ENCODE peak calls at places on chromosomes 6 and 20, in nine cellular contexts. Z, F, B, H, J, W, L, Q and K are unnamed samples.

GRCh38 chr6:130655586-130655985 is 171.6 kb upstream of the SMLR1 start:
- DNase-seq in H (no peak), B (no peak), Z (no peak), F (no peak), Q (no peak), L (no peak), J (no peak), W (no peak), K (no peak)

GRCh38 chr6:111741177-111741952 is 131.9 kb downstream of the FYN start:
- DNase-seq in Q (no peak), H (no peak), B (no peak), F (no peak), J (no peak), Z (no peak), W (no peak), L (no peak), K (no peak)

GRCh38 chr20:40160151-40160550 is 528.9 kb downstream of the MAFB start:
- DNase-seq in H (peak), F (no peak), W (peak), Z (no peak), J (no peak), Q (peak), L (peak), B (peak), K (no peak)

GRCh38 chr20:43925215-43925614 is 10.6 kb downstream of the TOX2 start:
- DNase-seq in L (no peak), F (no peak), Z (no peak), B (no peak), Q (no peak), W (no peak), H (no peak), J (no peak), K (no peak)

GRCh38 chr6:31574106-31575061 is 981 bp upstream of the TNF start:
- DNase-seq in H (no peak), F (no peak), L (no peak), W (peak), J (no peak), Z (no peak), Q (no peak), B (no peak), K (no peak)

GRCh38 chr20:53390780-53391179 is 202.9 kb downstream of the ZNF217 start:
- DNase-seq in L (no peak), Q (no peak), J (no peak), W (no peak), B (no peak), H (no peak), F (no peak), Z (no peak), K (no peak)

GRCh38 chr6:137661601-137662000 is 167.4 kb upstream of the OLIG3 start:
- DNase-seq in Z (no peak), W (peak), H (no peak), Q (no peak), L (peak), F (no peak), J (no peak), B (no peak), K (no peak)

GRCh38 chr20:50415516-50416268 is 94.5 kb upstream of the PTPN1 start:
- DNase-seq in W (peak), B (peak), F (peak), Q (no peak), H (peak), Z (peak), J (no peak), L (peak), K (peak)

GRCh38 chr6:117733341-117733740 is 58.1 kb downstream of the NUS1 start:
- DNase-seq in Z (no peak), F (no peak), J (no peak), B (no peak), L (no peak), Q (no peak), H (no peak), W (no peak), K (no peak)

DNA sequence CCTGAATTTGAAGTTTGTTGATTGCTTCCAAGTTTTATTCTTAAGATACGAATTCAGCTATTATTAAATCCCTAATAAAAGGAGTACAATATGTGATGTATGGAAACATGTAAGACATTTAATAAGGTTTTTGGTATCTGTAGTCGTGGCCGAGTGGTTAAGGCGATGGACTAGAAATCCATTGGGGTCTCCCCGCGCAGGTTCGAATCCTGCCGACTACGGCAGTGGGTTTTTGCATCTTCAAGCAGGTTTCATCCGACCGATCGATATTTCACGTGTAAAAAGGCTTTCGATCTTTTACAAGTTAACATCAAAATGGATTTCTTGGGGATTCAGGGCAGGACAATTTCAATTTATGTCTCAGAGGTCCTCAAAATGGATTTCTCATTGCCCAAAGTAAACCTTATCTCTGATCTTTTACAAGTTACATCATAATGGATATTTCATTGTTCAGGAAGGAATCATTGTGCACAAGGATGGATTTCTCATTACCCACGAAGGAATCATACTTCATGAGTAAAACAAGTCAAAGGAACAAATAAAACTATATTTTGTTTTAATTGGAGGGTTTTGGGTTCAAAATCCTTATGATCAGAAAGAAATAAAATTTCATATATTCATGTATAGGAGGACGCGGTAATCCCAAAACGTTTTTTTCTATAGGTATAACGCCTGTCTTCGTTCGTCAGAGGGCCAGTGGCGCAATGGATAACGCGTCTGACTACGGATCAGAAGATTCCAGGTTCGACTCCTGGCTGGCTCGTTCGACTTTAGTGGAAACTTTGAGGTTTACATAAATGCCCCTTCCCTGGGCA is 37.3 kb upstream of the BTN3A2 start:
- DNase-seq in L (peak), J (no peak), F (peak), W (no peak), B (no peak), Z (no peak), H (peak), Q (no peak), K (no peak)
- H3K4me3 ChIP-seq in L (peak), J (peak), F (peak), W (peak), B (no peak), Z (no peak), H (peak), Q (peak), K (peak)

GRCh38 chr6:33018418-33018817 is 9.0 kb upstream of the HLA-DOA start:
- DNase-seq in B (no peak), Z (no peak), H (no peak), L (no peak), J (no peak), W (no peak), Q (no peak), F (no peak), K (no peak)
- H3K4me3 ChIP-seq in B (peak), Z (peak), H (no peak), L (no peak), J (no peak), W (no peak), Q (no peak), F (no peak), K (no peak)

DNA sequence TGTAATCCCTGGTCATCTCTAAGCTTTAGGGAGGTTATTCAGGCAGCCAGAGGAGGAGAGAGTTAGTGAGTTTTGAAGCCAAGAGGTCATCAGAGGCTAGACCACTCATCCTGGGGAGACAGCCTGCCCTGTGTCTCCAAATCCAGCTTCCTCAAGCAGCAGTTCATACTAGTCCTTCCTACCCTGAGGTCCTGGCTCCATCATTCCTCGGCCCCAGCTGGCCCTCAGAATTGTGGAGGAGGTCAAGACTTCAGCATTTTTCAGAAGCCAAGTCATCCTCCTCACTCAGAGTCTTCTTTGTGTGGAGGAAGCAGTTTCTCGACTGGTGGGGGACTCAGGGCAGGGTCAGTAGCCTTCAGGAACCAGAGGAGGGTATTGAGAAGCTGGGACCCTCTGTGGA is 12.4 kb upstream of the KIAA1755 start:
- DNase-seq in J (peak), W (no peak), B (no peak), H (peak), Q (no peak), F (no peak), L (peak), Z (no peak), K (peak)
- H3K4me3 ChIP-seq in J (no peak), W (no peak), B (no peak), H (no peak), Q (no peak), F (no peak), L (no peak), Z (no peak), K (no peak)

GRCh38 chr20:33423141-33423834 is 20.3 kb downstream of the SNTA1 start:
- DNase-seq in F (peak), Z (no peak), L (peak), H (peak), Q (no peak), B (peak), J (no peak), W (no peak), K (peak)

GRCh38 chr20:33415948-33416347 is 14.6 kb upstream of the CDK5RAP1 start:
- DNase-seq in Q (no peak), L (peak), F (no peak), W (peak), H (peak), Z (no peak), J (no peak), B (peak), K (no peak)

GRCh38 chr20:33418033-33418432 is 16.7 kb upstream of the CDK5RAP1 start:
- DNase-seq in F (no peak), L (no peak), B (no peak), Q (no peak), Z (no peak), W (no peak), H (no peak), J (no peak), K (no peak)

GRCh38 chr20:33419140-33419974 is 18.0 kb upstream of the CDK5RAP1 start:
- DNase-seq in Q (no peak), W (peak), F (no peak), H (no peak), J (no peak), B (peak), Z (no peak), L (peak), K (no peak)
- H3K4me3 ChIP-seq in Q (no peak), W (no peak), F (no peak), H (no peak), J (no peak), B (peak), Z (no peak), L (no peak), K (no peak)

DNA sequence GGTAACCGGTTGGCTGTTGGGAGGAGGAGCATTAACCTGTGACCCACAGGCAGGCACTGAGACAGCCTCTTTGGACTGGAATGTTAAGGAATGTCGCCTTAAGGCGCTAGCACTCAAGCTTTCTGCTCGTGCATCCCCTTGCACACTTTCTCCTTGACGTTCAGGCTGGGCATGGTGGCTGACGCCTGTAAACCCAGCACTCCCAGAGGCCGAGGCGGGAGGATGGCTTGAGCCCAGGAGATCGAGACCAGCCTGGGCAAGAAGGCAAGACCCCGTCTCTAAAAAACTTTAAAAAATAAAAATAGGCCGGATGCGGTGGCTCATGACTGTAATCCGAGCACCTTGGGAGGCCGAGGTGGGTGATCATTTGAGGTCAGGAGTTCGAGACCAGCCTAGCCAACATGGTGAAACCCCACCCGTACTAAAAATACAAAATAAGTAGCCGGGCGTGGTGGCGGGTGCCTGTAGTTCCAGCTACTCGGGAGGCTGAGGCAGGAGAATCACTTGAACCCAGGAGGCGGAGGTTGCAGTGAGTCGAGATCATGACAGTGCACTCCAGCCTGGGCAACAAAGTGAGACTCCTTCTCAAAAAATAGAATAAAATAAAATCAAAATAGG is 1.9 kb upstream of the GID8 start:
- DNase-seq in Z (no peak), J (no peak), L (no peak), Q (no peak), F (no peak), B (no peak), H (no peak), W (no peak), K (no peak)
- H3K4me3 ChIP-seq in Z (peak), J (peak), L (peak), Q (peak), F (peak), B (peak), H (peak), W (no peak), K (peak)

GRCh38 chr6:63249875-63250482 is 38.7 kb downstream of the FKBP1C start:
- DNase-seq in Q (no peak), W (no peak), J (no peak), L (no peak), Z (no peak), F (no peak), H (no peak), B (no peak), K (no peak)
- H3K4me3 ChIP-seq in Q (no peak), W (no peak), J (no peak), L (no peak), Z (no peak), F (no peak), H (no peak), B (no peak), K (no peak)

GRCh38 chr6:51675020-51675419 is 412.4 kb downstream of the PKHD1 start:
- DNase-seq in F (no peak), W (no peak), B (no peak), J (no peak), H (no peak), Z (no peak), L (no peak), Q (no peak), K (no peak)
- H3K4me3 ChIP-seq in F (no peak), W (no peak), B (no peak), J (no peak), H (no peak), Z (no peak), L (no peak), Q (no peak), K (no peak)

GRCh38 chr6:40568062-40568708 is 19.0 kb downstream of the LRFN2 start:
- DNase-seq in Q (no peak), F (no peak), L (no peak), J (no peak), W (no peak), B (no peak), Z (no peak), H (no peak), K (no peak)
- H3K4me3 ChIP-seq in Q (no peak), F (no peak), L (no peak), J (no peak), W (no peak), B (no peak), Z (no peak), H (no peak), K (no peak)